ENCODE peak calls at places on chromosomes 7 and 10, in seven cellular contexts. Z is heart right ventricle; I is psoas muscle; B is GM06990; F is WERI-Rb-1; X is CD8-positive, alpha-beta T cell; R is neural progenitor cell. H is an unnamed sample. For H3K27me3, the result is how much of the 10 kb centered on the place peaks cover.

GRCh38 chr7:110905773-110906566 is 185.0 kb upstream of the LRRN3 start:
- DNase-seq in Z (no peak), I (no peak), B (no peak), F (no peak), X (no peak), R (no peak), H (no peak)

GRCh38 chr7:24576171-24577052 is 3.2 kb downstream of the PALS2 start:
- DNase-seq in Z (no peak), I (no peak), B (no peak), F (peak), X (no peak), R (peak), H (peak)

GRCh38 chr7:35869810-35870209 is 69.0 kb downstream of the SEPTIN7 start:
- DNase-seq in Z (no peak), I (no peak), B (no peak), F (no peak), X (no peak), R (no peak), H (no peak)

GRCh38 chr10:124045794-124046355 is 47.5 kb downstream of the CHST15 start:
- DNase-seq in Z (no peak), I (no peak), B (no peak), F (no peak), X (no peak), R (no peak), H (no peak)

GRCh38 chr7:46301677-46302076 is 380.6 kb upstream of the IGFBP3 start:
- DNase-seq in Z (no peak), I (no peak), B (no peak), F (no peak), X (no peak), R (no peak), H (no peak)

GRCh38 chr10:114375082-114375481 is 29.2 kb downstream of the AFAP1L2 start:
- DNase-seq in Z (no peak), I (no peak), B (no peak), F (no peak), X (no peak), R (no peak), H (no peak)

GRCh38 chr10:7986851-7987250 is 67.6 kb upstream of the GATA3 start:
- DNase-seq in Z (no peak), I (no peak), B (no peak), F (no peak), X (no peak), R (no peak), H (no peak)

GRCh38 chr7:135719688-135720087 is 8.3 kb downstream of the SLC13A4 start:
- DNase-seq in Z (no peak), I (no peak), B (no peak), F (no peak), X (no peak), R (no peak), H (no peak)

GRCh38 chr10:29246449-29246848 is 42.4 kb upstream of the LYZL1 start:
- DNase-seq in Z (no peak), I (no peak), B (no peak), F (no peak), X (no peak), R (no peak), H (no peak)

GRCh38 chr10:22518167-22518724 is 172.9 kb downstream of the SPAG6 start:
- DNase-seq in Z (no peak), I (no peak), B (no peak), F (no peak), X (no peak), R (no peak), H (no peak)

GRCh38 chr7:17546206-17546998 is 247.9 kb downstream of the AHR start:
- DNase-seq in Z (no peak), I (no peak), B (no peak), F (no peak), X (no peak), R (no peak), H (no peak)

GRCh38 chr10:132185601-132186487 is 904 bp upstream of the DPYSL4 start:
- DNase-seq in Z (peak), I (peak), B (no peak), F (no peak), X (peak), R (peak), H (no peak)

GRCh38 chr10:67017218-67017617 is 91.4 kb downstream of the LRRTM3 start:
- DNase-seq in Z (no peak), I (no peak), B (no peak), F (no peak), X (no peak), R (no peak), H (no peak)

GRCh38 chr10:114356786-114357588 is 47.3 kb downstream of the AFAP1L2 start:
- DNase-seq in Z (no peak), I (no peak), B (no peak), F (no peak), X (no peak), R (no peak), H (no peak)

GRCh38 chr10:124222298-124223000 is 129.1 kb upstream of the CHST15 start:
- DNase-seq in Z (no peak), I (no peak), B (peak), F (no peak), X (no peak), R (no peak), H (no peak)

GRCh38 chr7:87059525-87060287 is at the start of gene ELAPOR2:
- DNase-seq in Z (peak), I (peak), B (peak), F (peak), X (peak), R (peak), H (peak)

GRCh38 chr7:29563590-29564454 is at the start of gene PRR15:
- DNase-seq in Z (peak), I (peak), B (no peak), F (no peak), X (no peak), R (peak), H (peak)

GRCh38 chr7:26900283-26900682 is 35.9 kb upstream of the SKAP2 start:
- DNase-seq in Z (no peak), I (no peak), B (no peak), F (no peak), X (no peak), R (no peak), H (no peak)

GRCh38 chr7:56213574-56213973 is 97.4 kb upstream of the NUPR2 start:
- DNase-seq in Z (no peak), I (no peak), B (no peak), F (no peak), X (no peak), R (no peak), H (no peak)

GRCh38 chr10:132149261-132149660 is 37.5 kb upstream of the DPYSL4 start:
- DNase-seq in Z (no peak), I (no peak), B (no peak), F (no peak), X (no peak), R (no peak), H (no peak)

GRCh38 chr10:103510046-103510685 is 16.7 kb downstream of the NEURL1 start:
- DNase-seq in Z (no peak), I (no peak), B (no peak), F (no peak), X (no peak), R (no peak), H (no peak)

GRCh38 chr7:134548877-134549276 is at the start of gene AKR1B15:
- DNase-seq in Z (no peak), I (peak), B (peak), F (no peak), X (no peak), R (no peak), H (no peak)

GRCh38 chr10:59872892-59873463 is 33.4 kb downstream of the CCDC6 start:
- DNase-seq in Z (no peak), I (peak), B (no peak), F (no peak), X (no peak), R (no peak), H (no peak)
- H3K4me3 ChIP-seq in Z (no peak), I (no peak), B (no peak), F (no peak), X (no peak), R (no peak), H (no peak)

GRCh38 chr10:122368502-122369254 is 5.8 kb upstream of the PLEKHA1 start:
- DNase-seq in Z (no peak), I (no peak), B (no peak), F (no peak), X (no peak), R (peak), H (peak)
- H3K27me3 ChIP-seq in Z (under half), I (under half), B (under half), F (under half), X (under half), R (under half), H (under half)

DNA sequence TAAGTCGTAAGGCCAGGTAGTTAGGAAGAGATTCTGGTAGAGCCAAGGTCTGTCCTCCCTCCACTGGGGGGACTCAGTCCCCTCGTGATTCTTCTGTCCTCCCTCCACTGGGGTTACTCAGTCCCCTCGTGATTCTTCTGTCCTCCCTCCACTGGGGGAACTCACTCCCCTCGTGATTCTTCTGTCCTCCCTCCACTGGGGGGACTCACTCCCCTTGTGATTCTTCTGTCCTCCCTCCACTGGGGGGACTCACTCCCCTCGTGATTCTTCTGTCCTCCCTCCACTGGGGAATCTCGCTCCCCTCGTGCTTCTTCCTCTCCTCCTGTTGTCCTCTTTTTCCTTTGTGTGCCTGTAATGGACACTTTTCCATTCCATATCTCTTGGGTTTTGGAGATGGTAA is 125.1 kb downstream of the CELF2 start:
- DNase-seq in Z (no peak), I (no peak), B (no peak), F (no peak), X (no peak), R (no peak), H (no peak)
- TF ChIP-seq CTCF in Z (no peak), I (no peak), B (peak), F (no peak), X (no peak), R (no peak), H (no peak)

GRCh38 chr10:48605264-48605615 is 367 bp upstream of the ARHGAP22 start:
- DNase-seq in Z (no peak), I (no peak), B (no peak), F (no peak), X (no peak), R (no peak), H (no peak)
- H3K4me3 ChIP-seq in Z (peak), I (peak), B (peak), F (peak), X (no peak), R (peak), H (peak)

GRCh38 chr7:1240296-1240820 is 7.7 kb downstream of the UNCX start:
- DNase-seq in Z (no peak), I (no peak), B (no peak), F (no peak), X (no peak), R (peak), H (no peak)
- H3K27me3 ChIP-seq in Z (half or more), I (under half), B (under half), F (half or more), X (under half), R (half or more), H (half or more)

GRCh38 chr10:34956756-34957155 is 133.4 kb downstream of the CUL2 start:
- DNase-seq in Z (no peak), I (no peak), B (no peak), F (no peak), X (no peak), R (no peak), H (no peak)

GRCh38 chr10:34955391-34955790 is 134.8 kb downstream of the CUL2 start:
- DNase-seq in Z (no peak), I (no peak), B (no peak), F (no peak), X (no peak), R (no peak), H (no peak)

GRCh38 chr10:34959321-34959720 is 130.8 kb downstream of the CUL2 start:
- DNase-seq in Z (no peak), I (no peak), B (no peak), F (peak), X (no peak), R (peak), H (no peak)

GRCh38 chr10:34957531-34957930 is 132.6 kb downstream of the CUL2 start:
- DNase-seq in Z (no peak), I (no peak), B (no peak), F (no peak), X (no peak), R (no peak), H (no peak)

GRCh38 chr10:34954142-34954541 is 136.0 kb downstream of the CUL2 start:
- DNase-seq in Z (no peak), I (no peak), B (no peak), F (no peak), X (no peak), R (no peak), H (no peak)
- TF ChIP-seq CTCF in Z (no peak), I (no peak), B (no peak), F (no peak), X (no peak), R (no peak), H (no peak)

DNA sequence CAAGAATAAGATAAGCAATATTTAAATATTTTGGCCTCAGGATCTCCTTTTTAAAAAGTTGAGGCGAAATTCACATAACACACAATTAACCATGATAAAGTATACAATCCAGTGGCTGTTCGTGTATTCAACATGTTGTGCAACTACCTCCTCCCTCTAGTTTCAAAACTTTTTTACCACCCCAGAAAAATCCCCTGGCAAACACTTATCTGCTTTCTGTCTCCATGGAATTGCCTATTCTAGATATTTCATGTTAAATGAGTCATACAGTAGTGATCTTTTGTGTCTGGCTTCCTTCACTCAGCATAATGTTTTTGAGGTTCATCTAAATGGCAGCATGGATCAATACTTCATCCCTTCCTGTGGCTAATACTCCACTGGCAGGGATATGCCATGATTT is 31.8 kb upstream of the IL15RA start:
- DNase-seq in Z (no peak), I (no peak), B (no peak), F (no peak), X (no peak), R (no peak), H (no peak)
- H3K4me3 ChIP-seq in Z (peak), I (peak), B (no peak), F (no peak), X (no peak), R (no peak), H (no peak)

GRCh38 chr10:78847486-78847885 is 221.3 kb upstream of the ZMIZ1 start:
- DNase-seq in Z (no peak), I (no peak), B (no peak), F (no peak), X (no peak), R (no peak), H (no peak)
- H3K27me3 ChIP-seq in Z (under half), I (under half), B (under half), F (under half), X (under half), R (under half), H (under half)

DNA sequence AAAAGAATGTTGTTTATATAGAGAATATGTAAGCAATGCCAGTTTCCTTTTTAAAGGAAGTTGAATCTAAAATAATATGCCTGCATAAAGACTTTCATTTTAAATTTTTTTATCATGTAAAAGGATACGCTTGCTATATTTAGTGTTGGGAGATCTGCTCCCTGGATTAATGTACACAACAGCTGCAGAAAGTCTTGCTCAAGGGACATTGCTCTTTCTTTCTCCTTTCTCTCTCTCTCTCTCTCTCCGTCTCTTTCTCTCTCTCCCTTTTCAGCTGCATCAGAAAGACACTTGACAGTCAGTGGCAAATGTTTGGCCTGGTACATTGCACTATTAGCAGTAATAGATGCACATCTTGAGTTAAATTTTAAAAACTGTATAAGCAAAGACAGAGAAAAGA is 739 bp downstream of the MYPN start:
- DNase-seq in Z (no peak), I (no peak), B (no peak), F (no peak), X (no peak), R (no peak), H (no peak)
- TF ChIP-seq CTCF in Z (no peak), I (no peak), B (no peak), F (no peak), X (no peak), R (no peak), H (no peak)